ENCODE peak calls at places on chromosomes 12 and 14, in five cellular contexts. One of them, this sample, is unnamed.

GRCh38 chr12:31323466-31324115 is 2.4 kb downstream of the SINHCAF start:
- DNase-seq in breast epithelium: no peak
- DNase-seq in thoracic aorta: no peak
- DNase-seq in B cell: peak
- DNase-seq in heart right ventricle: peak
- DNase-seq in this sample: no peak

GRCh38 chr14:102316048-102316745 is 3.3 kb upstream of the ZNF839 start:
- DNase-seq in breast epithelium: no peak
- DNase-seq in thoracic aorta: peak
- DNase-seq in B cell: no peak
- DNase-seq in heart right ventricle: no peak
- DNase-seq in this sample: peak

GRCh38 chr12:122974892-122975789 is at the start of gene OGFOD2:
- DNase-seq in breast epithelium: peak
- DNase-seq in thoracic aorta: peak
- DNase-seq in B cell: peak
- DNase-seq in heart right ventricle: peak
- DNase-seq in this sample: peak

GRCh38 chr12:41101821-41102220 is 86.3 kb upstream of the PDZRN4 start:
- DNase-seq in breast epithelium: no peak
- DNase-seq in thoracic aorta: no peak
- DNase-seq in B cell: no peak
- DNase-seq in heart right ventricle: no peak
- DNase-seq in this sample: no peak

GRCh38 chr12:2415568-2415944 is 362.8 kb downstream of the CACNA1C start:
- DNase-seq in breast epithelium: no peak
- DNase-seq in thoracic aorta: no peak
- DNase-seq in B cell: no peak
- DNase-seq in heart right ventricle: no peak
- DNase-seq in this sample: no peak

GRCh38 chr12:112794721-112795486 is 3.4 kb downstream of the RPH3A start:
- DNase-seq in breast epithelium: no peak
- DNase-seq in thoracic aorta: no peak
- DNase-seq in B cell: no peak
- DNase-seq in heart right ventricle: no peak
- DNase-seq in this sample: no peak

GRCh38 chr12:52912711-52913423 is 8.0 kb upstream of the KRT8 start:
- DNase-seq in breast epithelium: no peak
- DNase-seq in thoracic aorta: no peak
- DNase-seq in B cell: no peak
- DNase-seq in heart right ventricle: no peak
- DNase-seq in this sample: no peak

GRCh38 chr14:74048291-74048690 is 29.1 kb downstream of the BBOF1 start:
- DNase-seq in breast epithelium: no peak
- DNase-seq in thoracic aorta: no peak
- DNase-seq in B cell: no peak
- DNase-seq in heart right ventricle: no peak
- DNase-seq in this sample: peak

GRCh38 chr12:116508145-116509121 is 50.7 kb upstream of the MAP1LC3B2 start:
- DNase-seq in breast epithelium: no peak
- DNase-seq in thoracic aorta: no peak
- DNase-seq in B cell: peak
- DNase-seq in heart right ventricle: peak
- DNase-seq in this sample: peak

GRCh38 chr12:68479832-68480291 is 130.8 kb upstream of the RAP1B start:
- DNase-seq in breast epithelium: no peak
- DNase-seq in thoracic aorta: no peak
- DNase-seq in B cell: no peak
- DNase-seq in heart right ventricle: no peak
- DNase-seq in this sample: no peak

GRCh38 chr14:32761381-32761968 is 177.2 kb upstream of the NPAS3 start:
- DNase-seq in breast epithelium: no peak
- DNase-seq in thoracic aorta: no peak
- DNase-seq in B cell: no peak
- DNase-seq in heart right ventricle: no peak
- DNase-seq in this sample: no peak

GRCh38 chr14:103879570-103880333 is 32.4 kb upstream of the PPP1R13B start:
- DNase-seq in breast epithelium: peak
- DNase-seq in thoracic aorta: no peak
- DNase-seq in B cell: no peak
- DNase-seq in heart right ventricle: peak
- DNase-seq in this sample: peak

GRCh38 chr12:131607658-131608447 is 103.0 kb upstream of the SFSWAP start:
- DNase-seq in breast epithelium: no peak
- DNase-seq in thoracic aorta: no peak
- DNase-seq in B cell: no peak
- DNase-seq in heart right ventricle: no peak
- DNase-seq in this sample: no peak

GRCh38 chr14:77045570-77045890 is 17.0 kb upstream of the IRF2BPL start:
- DNase-seq in breast epithelium: no peak
- DNase-seq in thoracic aorta: no peak
- DNase-seq in B cell: no peak
- DNase-seq in heart right ventricle: no peak
- DNase-seq in this sample: no peak

GRCh38 chr12:43306066-43306465 is 245.9 kb downstream of the ADAMTS20 start:
- DNase-seq in breast epithelium: peak
- DNase-seq in thoracic aorta: no peak
- DNase-seq in B cell: no peak
- DNase-seq in heart right ventricle: no peak
- DNase-seq in this sample: no peak

GRCh38 chr14:71266994-71267636 is 359.9 kb downstream of the PCNX1 start:
- DNase-seq in breast epithelium: no peak
- DNase-seq in thoracic aorta: no peak
- DNase-seq in B cell: no peak
- DNase-seq in heart right ventricle: no peak
- DNase-seq in this sample: no peak

GRCh38 chr14:63682727-63683593 is 41.3 kb upstream of the WDR89 start:
- DNase-seq in breast epithelium: no peak
- DNase-seq in thoracic aorta: no peak
- DNase-seq in B cell: no peak
- DNase-seq in heart right ventricle: no peak
- DNase-seq in this sample: no peak

GRCh38 chr12:127526925-127527324 is 740.0 kb upstream of the TMEM132C start:
- DNase-seq in breast epithelium: no peak
- DNase-seq in thoracic aorta: no peak
- DNase-seq in B cell: no peak
- DNase-seq in heart right ventricle: no peak
- DNase-seq in this sample: no peak
- TF ChIP-seq CTCF in breast epithelium: no peak
- TF ChIP-seq CTCF in thoracic aorta: no peak
- TF ChIP-seq CTCF in B cell: no peak
- TF ChIP-seq CTCF in heart right ventricle: no peak
- TF ChIP-seq CTCF in this sample: peak

GRCh38 chr12:27219693-27220056 is 24.4 kb upstream of the STK38L start:
- DNase-seq in breast epithelium: no peak
- DNase-seq in thoracic aorta: no peak
- DNase-seq in B cell: no peak
- DNase-seq in heart right ventricle: no peak
- DNase-seq in this sample: no peak

GRCh38 chr12:27217590-27217989 is 26.5 kb upstream of the STK38L start:
- DNase-seq in breast epithelium: no peak
- DNase-seq in thoracic aorta: no peak
- DNase-seq in B cell: no peak
- DNase-seq in heart right ventricle: no peak
- DNase-seq in this sample: no peak

GRCh38 chr12:27220988-27221345 is 23.1 kb upstream of the STK38L start:
- DNase-seq in breast epithelium: no peak
- DNase-seq in thoracic aorta: no peak
- DNase-seq in B cell: no peak
- DNase-seq in heart right ventricle: no peak
- DNase-seq in this sample: no peak

GRCh38 chr12:27220057-27220987 is 23.8 kb upstream of the STK38L start:
- DNase-seq in breast epithelium: no peak
- DNase-seq in thoracic aorta: no peak
- DNase-seq in B cell: peak
- DNase-seq in heart right ventricle: no peak
- DNase-seq in this sample: no peak

GRCh38 chr12:27221625-27222387 is 22.3 kb upstream of the STK38L start:
- DNase-seq in breast epithelium: no peak
- DNase-seq in thoracic aorta: no peak
- DNase-seq in B cell: peak
- DNase-seq in heart right ventricle: no peak
- DNase-seq in this sample: no peak
- TF ChIP-seq CTCF in breast epithelium: no peak
- TF ChIP-seq CTCF in thoracic aorta: no peak
- TF ChIP-seq CTCF in B cell: no peak
- TF ChIP-seq CTCF in heart right ventricle: no peak
- TF ChIP-seq CTCF in this sample: no peak

DNA sequence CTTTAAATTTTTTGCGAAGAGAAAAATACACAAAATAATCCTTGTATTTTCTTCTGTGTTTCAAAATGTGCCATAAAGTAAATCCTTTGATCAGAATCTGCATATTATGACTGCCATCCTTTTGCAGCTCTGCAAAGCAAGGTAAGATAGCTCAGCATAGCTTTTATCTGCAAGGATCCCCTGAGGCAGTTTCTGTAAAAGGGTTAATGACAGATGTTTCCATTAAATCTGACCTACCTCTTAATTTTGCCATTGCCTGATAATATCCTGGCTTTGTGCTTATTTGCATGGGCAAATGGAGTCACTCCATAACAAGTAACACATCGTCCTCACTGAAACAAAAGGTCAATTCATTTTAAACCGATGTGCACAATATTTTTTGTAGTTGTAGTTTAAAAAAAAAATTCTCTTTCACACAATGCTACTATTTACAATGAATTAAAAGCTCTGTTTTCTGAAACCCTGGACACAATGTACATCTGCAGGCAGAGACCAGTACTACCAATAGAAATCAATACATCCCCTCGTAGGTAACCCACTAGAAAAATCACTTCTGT is 108.5 kb upstream of the SOX5 start:
- DNase-seq in breast epithelium: no peak
- DNase-seq in thoracic aorta: no peak
- DNase-seq in B cell: no peak
- DNase-seq in heart right ventricle: no peak
- DNase-seq in this sample: no peak
- TF ChIP-seq CTCF in breast epithelium: no peak
- TF ChIP-seq CTCF in thoracic aorta: no peak
- TF ChIP-seq CTCF in B cell: no peak
- TF ChIP-seq CTCF in heart right ventricle: no peak
- TF ChIP-seq CTCF in this sample: no peak

GRCh38 chr12:26576266-26576665 is 256.7 kb downstream of the ITPR2 start:
- DNase-seq in breast epithelium: no peak
- DNase-seq in thoracic aorta: no peak
- DNase-seq in B cell: no peak
- DNase-seq in heart right ventricle: no peak
- DNase-seq in this sample: no peak

DNA sequence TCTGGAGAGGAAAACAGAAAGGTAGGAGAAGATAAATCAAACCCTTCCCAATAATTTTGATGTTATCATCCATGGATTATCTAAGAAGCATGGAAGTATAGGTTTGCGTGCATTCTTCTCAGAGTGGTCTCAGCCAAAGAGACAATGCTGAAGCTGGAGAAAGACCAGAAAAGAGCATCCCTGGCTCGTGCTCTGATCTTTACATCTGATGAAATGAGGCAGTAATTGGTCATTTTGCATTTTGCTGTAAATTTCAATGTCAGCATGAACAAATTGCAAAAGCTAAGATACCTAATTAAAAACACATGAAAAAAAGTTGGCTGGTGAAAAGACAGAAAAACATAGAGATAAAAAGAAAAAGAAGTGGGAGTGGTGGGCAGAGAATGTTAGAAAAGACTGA is 252.4 kb downstream of the ITPR2 start:
- DNase-seq in breast epithelium: no peak
- DNase-seq in thoracic aorta: no peak
- DNase-seq in B cell: no peak
- DNase-seq in heart right ventricle: no peak
- DNase-seq in this sample: no peak
- TF ChIP-seq CTCF in breast epithelium: no peak
- TF ChIP-seq CTCF in thoracic aorta: no peak
- TF ChIP-seq CTCF in B cell: no peak
- TF ChIP-seq CTCF in heart right ventricle: no peak
- TF ChIP-seq CTCF in this sample: no peak

GRCh38 chr14:23430733-23431105 is 4.7 kb downstream of the MYH7 start:
- DNase-seq in breast epithelium: no peak
- DNase-seq in thoracic aorta: no peak
- DNase-seq in B cell: no peak
- DNase-seq in heart right ventricle: no peak
- DNase-seq in this sample: no peak
- TF ChIP-seq CTCF in breast epithelium: no peak
- TF ChIP-seq CTCF in thoracic aorta: no peak
- TF ChIP-seq CTCF in B cell: no peak
- TF ChIP-seq CTCF in heart right ventricle: no peak
- TF ChIP-seq CTCF in this sample: no peak

DNA sequence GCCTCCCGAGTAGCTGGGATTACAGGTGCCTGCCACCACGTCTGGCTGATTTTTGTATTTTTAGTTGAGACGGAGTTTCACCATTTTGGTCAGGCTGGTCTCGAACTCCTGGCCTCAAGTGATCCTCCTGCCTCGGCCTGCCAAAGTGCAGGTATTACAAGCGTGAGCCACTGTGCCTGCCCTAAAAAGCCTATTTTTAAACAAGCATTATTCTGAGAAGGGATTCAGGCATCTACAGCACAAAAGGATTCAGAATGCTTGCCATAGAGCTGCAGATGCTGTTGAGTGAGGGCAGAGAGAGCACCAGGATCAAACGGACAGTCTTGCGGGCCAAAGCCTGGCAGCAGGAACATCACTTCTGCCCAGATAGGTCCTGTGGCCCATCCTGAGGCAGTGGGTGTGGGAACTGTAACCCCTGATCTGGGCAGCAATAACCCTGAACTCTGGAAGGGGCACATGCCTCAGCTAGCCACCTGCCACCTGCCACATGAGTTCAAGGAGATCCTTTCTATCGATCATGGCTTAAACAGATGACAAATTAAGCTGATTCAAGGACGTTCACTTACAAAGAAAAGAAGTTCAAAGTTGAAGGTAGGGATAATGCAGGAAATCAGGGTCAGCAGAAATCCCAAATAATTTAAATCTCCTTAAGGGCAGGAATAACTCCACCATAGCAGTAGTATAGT is 16.8 kb upstream of the SNX6 start:
- DNase-seq in breast epithelium: no peak
- DNase-seq in thoracic aorta: no peak
- DNase-seq in B cell: no peak
- DNase-seq in heart right ventricle: no peak
- DNase-seq in this sample: no peak
- TF ChIP-seq CTCF in breast epithelium: no peak
- TF ChIP-seq CTCF in thoracic aorta: no peak
- TF ChIP-seq CTCF in B cell: no peak
- TF ChIP-seq CTCF in heart right ventricle: no peak
- TF ChIP-seq CTCF in this sample: no peak

DNA sequence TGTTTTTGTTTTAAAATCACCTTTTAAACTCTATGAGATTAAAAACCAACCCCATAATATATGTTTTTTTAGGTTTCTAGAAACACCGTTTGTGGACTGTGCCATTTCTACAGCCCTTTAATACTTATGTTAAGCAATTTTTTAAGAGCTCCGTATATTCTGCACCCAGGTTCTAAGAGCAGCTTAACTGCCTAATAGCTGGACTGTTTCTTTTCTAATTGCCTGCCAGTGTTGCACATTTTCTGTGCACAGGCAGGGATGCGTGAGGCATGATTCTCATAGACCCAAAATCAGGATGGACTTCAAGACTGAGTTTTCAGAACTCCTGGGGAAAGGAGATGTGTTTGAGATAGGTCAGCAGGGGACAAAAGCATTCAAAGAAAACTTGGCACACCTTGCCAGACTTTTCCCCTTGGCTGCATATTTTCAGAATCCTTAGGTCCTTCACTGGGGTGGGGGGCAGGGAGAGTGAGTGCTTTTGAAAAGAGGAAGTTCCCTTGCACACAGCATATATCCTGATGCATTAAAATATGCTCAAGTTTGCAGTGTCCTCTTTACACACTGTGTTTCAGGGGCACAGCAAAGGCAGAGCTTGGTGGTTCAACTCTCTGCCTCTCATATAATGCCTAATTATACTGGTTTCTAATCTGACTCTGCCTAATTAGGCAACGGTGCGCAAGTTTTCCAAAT is 27.9 kb downstream of the TMEM30B start:
- DNase-seq in breast epithelium: no peak
- DNase-seq in thoracic aorta: no peak
- DNase-seq in B cell: peak
- DNase-seq in heart right ventricle: no peak
- DNase-seq in this sample: no peak
- TF ChIP-seq CTCF in breast epithelium: no peak
- TF ChIP-seq CTCF in thoracic aorta: no peak
- TF ChIP-seq CTCF in B cell: peak
- TF ChIP-seq CTCF in heart right ventricle: no peak
- TF ChIP-seq CTCF in this sample: peak

This sample was measured in endothelial cell.